ENCODE peak calls at places on chromosomes 12 and 14, in four cellular contexts. One of them, this sample, is unnamed. For H3K27me3 and H3K4me1, the result is how much of the 10 kb centered on the place peaks cover.

GRCh38 chr12:49777800-49778748 is 36.7 kb downstream of the TMBIM6 start:
- DNase-seq in body of pancreas: peak
- DNase-seq in MM.1S: peak
- DNase-seq in GM12878: no peak
- DNase-seq in this sample: peak

GRCh38 chr14:23154876-23155587 is 28.4 kb downstream of the SLC7A8 start:
- DNase-seq in body of pancreas: peak
- DNase-seq in MM.1S: no peak
- DNase-seq in GM12878: no peak
- DNase-seq in this sample: no peak

GRCh38 chr14:67457782-67458181 is 30.7 kb downstream of the TMEM229B start:
- DNase-seq in body of pancreas: peak
- DNase-seq in MM.1S: no peak
- DNase-seq in GM12878: no peak
- DNase-seq in this sample: no peak

GRCh38 chr14:22555573-22556011 is 33.4 kb downstream of the DAD1 start:
- DNase-seq in body of pancreas: no peak
- DNase-seq in MM.1S: peak
- DNase-seq in GM12878: peak
- DNase-seq in this sample: peak

GRCh38 chr14:75254381-75254821 is 24.2 kb upstream of the FOS start:
- DNase-seq in body of pancreas: peak
- DNase-seq in MM.1S: no peak
- DNase-seq in GM12878: no peak
- DNase-seq in this sample: no peak

GRCh38 chr12:111757361-111758119 is 9.2 kb upstream of the ALDH2 start:
- DNase-seq in body of pancreas: peak
- DNase-seq in MM.1S: no peak
- DNase-seq in GM12878: no peak
- DNase-seq in this sample: no peak

GRCh38 chr12:110339184-110339952 is 58.3 kb downstream of the ATP2A2 start:
- DNase-seq in body of pancreas: no peak
- DNase-seq in MM.1S: no peak
- DNase-seq in GM12878: no peak
- DNase-seq in this sample: no peak

GRCh38 chr14:100271247-100271939 is 32.4 kb downstream of the YY1 start:
- DNase-seq in body of pancreas: peak
- DNase-seq in MM.1S: no peak
- DNase-seq in GM12878: no peak
- DNase-seq in this sample: peak

GRCh38 chr14:79333198-79333546 is 878.1 kb downstream of the DIO2 start:
- DNase-seq in body of pancreas: no peak
- DNase-seq in MM.1S: no peak
- DNase-seq in GM12878: no peak
- DNase-seq in this sample: no peak

GRCh38 chr12:91326043-91327027 is 143.7 kb upstream of the DCN start:
- DNase-seq in body of pancreas: peak
- DNase-seq in MM.1S: peak
- DNase-seq in GM12878: no peak
- DNase-seq in this sample: peak

GRCh38 chr12:94851396-94852025 is 152.0 kb downstream of the NDUFA12 start:
- DNase-seq in body of pancreas: no peak
- DNase-seq in MM.1S: peak
- DNase-seq in GM12878: no peak
- DNase-seq in this sample: no peak

GRCh38 chr12:119512772-119513497 is 80.6 kb upstream of the TMEM233 start:
- DNase-seq in body of pancreas: no peak
- DNase-seq in MM.1S: no peak
- DNase-seq in GM12878: no peak
- DNase-seq in this sample: no peak

GRCh38 chr14:36227344-36227743 is 50.8 kb upstream of the PTCSC3 start:
- DNase-seq in body of pancreas: no peak
- DNase-seq in MM.1S: no peak
- DNase-seq in GM12878: no peak
- DNase-seq in this sample: no peak

GRCh38 chr12:13179159-13180074 is 17.1 kb upstream of the EMP1 start:
- DNase-seq in body of pancreas: peak
- DNase-seq in MM.1S: peak
- DNase-seq in GM12878: no peak
- DNase-seq in this sample: peak

GRCh38 chr12:13273850-13274249 is 77.3 kb downstream of the EMP1 start:
- DNase-seq in body of pancreas: no peak
- DNase-seq in MM.1S: no peak
- DNase-seq in GM12878: no peak
- DNase-seq in this sample: no peak

GRCh38 chr12:104748790-104749189 is 209.3 kb downstream of the SLC41A2 start:
- DNase-seq in body of pancreas: peak
- DNase-seq in MM.1S: no peak
- DNase-seq in GM12878: no peak
- DNase-seq in this sample: no peak

GRCh38 chr12:53207042-53207441 is at the start of gene ITGB7:
- DNase-seq in body of pancreas: no peak
- DNase-seq in MM.1S: peak
- DNase-seq in GM12878: peak
- DNase-seq in this sample: peak

GRCh38 chr12:98594050-98594853 is 766 bp downstream of the SLC25A3 start:
- DNase-seq in body of pancreas: peak
- DNase-seq in MM.1S: peak
- DNase-seq in GM12878: no peak
- DNase-seq in this sample: peak

GRCh38 chr12:94676011-94676709 is 25.8 kb upstream of the TMCC3 start:
- DNase-seq in body of pancreas: peak
- DNase-seq in MM.1S: no peak
- DNase-seq in GM12878: peak
- DNase-seq in this sample: no peak

GRCh38 chr12:12405882-12406281 is 49.0 kb downstream of the BORCS5 start:
- DNase-seq in body of pancreas: peak
- DNase-seq in MM.1S: no peak
- DNase-seq in GM12878: no peak
- DNase-seq in this sample: no peak

GRCh38 chr14:57052705-57053302 is 215.9 kb downstream of the EXOC5 start:
- DNase-seq in body of pancreas: no peak
- DNase-seq in MM.1S: no peak
- DNase-seq in GM12878: no peak
- DNase-seq in this sample: no peak

GRCh38 chr12:43676183-43676813 is 82.3 kb downstream of the PUS7L start:
- DNase-seq in body of pancreas: peak
- DNase-seq in MM.1S: peak
- DNase-seq in GM12878: peak
- DNase-seq in this sample: no peak

GRCh38 chr12:89225808-89226368 is 126.4 kb downstream of the DUSP6 start:
- DNase-seq in body of pancreas: peak
- DNase-seq in MM.1S: no peak
- DNase-seq in GM12878: no peak
- DNase-seq in this sample: no peak

GRCh38 chr12:112973712-112974305 is 4.5 kb upstream of the OAS2 start:
- DNase-seq in body of pancreas: no peak
- DNase-seq in MM.1S: no peak
- DNase-seq in GM12878: no peak
- DNase-seq in this sample: no peak

GRCh38 chr12:47801904-47802246 is 17.8 kb downstream of the HDAC7 start:
- DNase-seq in body of pancreas: no peak
- DNase-seq in MM.1S: no peak
- DNase-seq in GM12878: no peak
- DNase-seq in this sample: no peak

GRCh38 chr14:100824156-100824555 is 1.8 kb upstream of the MEG3 start:
- DNase-seq in body of pancreas: peak
- DNase-seq in MM.1S: no peak
- DNase-seq in GM12878: no peak
- DNase-seq in this sample: no peak

GRCh38 chr12:56987551-56988053 is 18.7 kb downstream of the ZBTB39 start:
- DNase-seq in body of pancreas: peak
- DNase-seq in MM.1S: peak
- DNase-seq in GM12878: no peak
- DNase-seq in this sample: peak

GRCh38 chr12:27981874-27982273 is 9.3 kb upstream of the PTHLH start:
- DNase-seq in body of pancreas: no peak
- DNase-seq in MM.1S: no peak
- DNase-seq in GM12878: no peak
- DNase-seq in this sample: no peak

GRCh38 chr12:25887367-25887766 is 71.1 kb upstream of the RASSF8 start:
- DNase-seq in body of pancreas: no peak
- DNase-seq in MM.1S: no peak
- DNase-seq in GM12878: no peak
- DNase-seq in this sample: no peak

GRCh38 chr14:30521899-30522736 is 36.8 kb upstream of the G2E3 start:
- DNase-seq in body of pancreas: no peak
- DNase-seq in MM.1S: peak
- DNase-seq in GM12878: peak
- DNase-seq in this sample: no peak

GRCh38 chr14:77052281-77053044 is 24.0 kb upstream of the IRF2BPL start:
- DNase-seq in body of pancreas: no peak
- DNase-seq in MM.1S: no peak
- DNase-seq in GM12878: no peak
- DNase-seq in this sample: no peak

GRCh38 chr12:65556676-65557424 is 267.4 kb upstream of the HMGA2 start:
- DNase-seq in body of pancreas: peak
- DNase-seq in MM.1S: peak
- DNase-seq in GM12878: peak
- DNase-seq in this sample: no peak

GRCh38 chr14:90900712-90901111 is 84.5 kb upstream of the TTC7B start:
- DNase-seq in body of pancreas: no peak
- DNase-seq in MM.1S: no peak
- DNase-seq in GM12878: no peak
- DNase-seq in this sample: no peak

GRCh38 chr12:105228494-105228893 is 7.5 kb downstream of the APPL2 start:
- DNase-seq in body of pancreas: peak
- DNase-seq in MM.1S: peak
- DNase-seq in GM12878: no peak
- DNase-seq in this sample: no peak

GRCh38 chr12:51845451-51845850 is 3.1 kb downstream of the FIGNL2 start:
- DNase-seq in body of pancreas: no peak
- DNase-seq in MM.1S: no peak
- DNase-seq in GM12878: no peak
- DNase-seq in this sample: no peak
- H3K27me3 ChIP-seq in body of pancreas: under half
- H3K27me3 ChIP-seq in MM.1S: half or more
- H3K27me3 ChIP-seq in GM12878: under half
- H3K27me3 ChIP-seq in this sample: under half

GRCh38 chr14:102437997-102438922 is 71.3 kb downstream of the ANKRD9 start:
- DNase-seq in body of pancreas: peak
- DNase-seq in MM.1S: peak
- DNase-seq in GM12878: peak
- DNase-seq in this sample: peak
- H3K4me1 ChIP-seq in body of pancreas: under half
- H3K4me1 ChIP-seq in MM.1S: under half
- H3K4me1 ChIP-seq in GM12878: under half
- H3K4me1 ChIP-seq in this sample: under half

DNA sequence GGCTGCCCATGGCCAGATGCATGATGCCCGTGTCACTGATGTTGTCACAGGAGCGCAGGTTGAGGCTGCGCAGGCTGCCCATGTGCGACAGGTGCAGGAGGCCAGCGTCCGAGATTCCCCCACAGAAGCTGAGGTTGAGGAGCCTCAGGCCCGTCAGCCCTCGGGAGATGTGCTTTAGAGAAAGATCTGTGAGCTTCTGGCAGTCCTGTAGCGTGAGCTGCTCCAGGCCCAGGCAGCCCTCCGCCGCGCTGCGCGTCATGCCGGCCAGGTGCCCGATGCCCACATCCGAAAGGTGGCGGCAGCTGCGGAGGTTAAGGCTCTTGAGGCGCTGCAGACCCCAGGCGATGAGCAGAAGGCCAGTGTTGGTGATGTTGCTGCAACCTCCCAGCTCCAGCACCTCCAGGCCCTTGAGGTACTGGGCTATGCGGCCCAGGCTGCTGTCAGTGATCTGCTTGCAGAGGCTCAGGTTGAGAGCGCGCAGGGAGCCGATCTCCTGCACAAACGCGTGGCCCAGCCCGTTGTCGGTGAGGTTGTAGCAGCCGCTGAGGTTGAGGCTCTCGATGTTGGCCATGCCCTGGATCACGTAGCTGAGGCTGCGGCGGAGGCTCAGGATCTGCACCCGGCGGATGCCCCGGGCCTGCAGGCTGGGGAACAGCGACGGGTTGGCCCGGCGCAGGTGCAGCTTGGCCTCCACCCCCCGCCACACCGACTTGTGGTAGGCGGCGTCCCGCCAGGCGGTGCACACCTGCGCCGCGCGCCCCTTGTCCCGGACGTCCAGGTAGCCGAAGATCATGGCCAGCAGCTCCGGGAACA is 943 bp downstream of the FBXL14 start:
- DNase-seq in body of pancreas: peak
- DNase-seq in MM.1S: peak
- DNase-seq in GM12878: no peak
- DNase-seq in this sample: peak
- H3K27me3 ChIP-seq in body of pancreas: under half
- H3K27me3 ChIP-seq in MM.1S: under half
- H3K27me3 ChIP-seq in GM12878: under half
- H3K27me3 ChIP-seq in this sample: under half

DNA sequence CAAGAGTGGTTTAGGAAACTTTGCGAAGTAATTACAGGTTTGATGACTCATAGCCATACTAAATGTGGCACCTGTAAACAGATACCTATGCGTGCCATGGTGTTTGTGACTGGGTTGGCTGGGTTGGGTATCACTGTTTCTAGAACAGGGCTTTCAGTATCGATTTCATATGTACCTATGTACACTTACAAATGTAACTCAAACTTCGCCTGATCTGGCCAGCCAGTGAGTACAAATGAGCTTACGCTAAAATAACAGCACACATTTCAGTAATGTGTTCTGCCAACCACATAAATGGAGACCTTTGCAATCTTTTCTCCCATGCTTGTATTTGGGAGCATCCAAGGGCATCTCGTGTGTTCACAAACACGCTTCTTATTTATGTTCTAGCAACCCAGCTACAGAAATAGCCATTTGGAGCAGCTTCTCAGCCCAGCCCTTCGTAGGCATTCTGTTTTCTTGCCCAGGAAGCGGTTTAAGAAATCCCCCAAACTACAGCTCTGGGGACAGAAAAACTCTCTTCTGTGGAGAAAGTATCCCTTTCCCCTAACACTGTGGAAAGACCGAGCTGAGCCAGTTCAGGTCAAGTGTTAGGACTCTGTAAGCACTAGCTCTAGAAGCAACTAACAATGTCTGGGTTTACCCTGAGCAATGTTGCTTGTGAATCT is 42.3 kb upstream of the MDM1 start:
- DNase-seq in body of pancreas: no peak
- DNase-seq in MM.1S: peak
- DNase-seq in GM12878: peak
- DNase-seq in this sample: peak
- H3K4me1 ChIP-seq in body of pancreas: under half
- H3K4me1 ChIP-seq in MM.1S: under half
- H3K4me1 ChIP-seq in GM12878: under half
- H3K4me1 ChIP-seq in this sample: under half

This sample was measured in CD4-positive, CD25-positive, alpha-beta regulatory T cell.